ENCODE peak calls at places on chromosomes 12 and 14, in nine cellular contexts. B, N, F, L, M, V, A, D and T are unnamed samples.

GRCh38 chr12:95216704-95217376 is 427 bp downstream of the FGD6 start:
- DNase-seq in B (peak; percentile 26), N (no peak), F (peak; percentile 49), L (no peak), M (no peak), V (no peak), A (no peak), D (no peak), T (no peak)

GRCh38 chr14:61296707-61297502 is 15.8 kb upstream of the TMEM30B start:
- DNase-seq in B (no peak), N (no peak), F (peak; percentile 49), L (no peak), M (peak; percentile 27), V (peak; percentile 41), A (no peak), D (no peak), T (no peak)

GRCh38 chr14:89025581-89026236 is 201.3 kb downstream of the TTC8 start:
- DNase-seq in B (no peak), N (no peak), F (no peak), L (peak; percentile 83), M (no peak), V (no peak), A (no peak), D (no peak), T (peak; percentile 19)

GRCh38 chr12:65825323-65825572 is 965 bp downstream of the HMGA2 start:
- DNase-seq in B (no peak), N (no peak), F (no peak), L (no peak), M (no peak), V (no peak), A (no peak), D (no peak), T (no peak)

GRCh38 chr14:35420036-35420811 is 15.7 kb upstream of the NFKBIA start:
- DNase-seq in B (no peak), N (no peak), F (no peak), L (peak; percentile 67), M (no peak), V (no peak), A (no peak), D (no peak), T (no peak)

GRCh38 chr12:43315961-43316360 is 236.0 kb downstream of the ADAMTS20 start:
- DNase-seq in B (no peak), N (no peak), F (no peak), L (no peak), M (no peak), V (no peak), A (no peak), D (no peak), T (no peak)

GRCh38 chr12:15540469-15540872 is 218.2 kb downstream of the PTPRO start:
- DNase-seq in B (no peak), N (no peak), F (no peak), L (peak; percentile 83), M (peak; percentile 16), V (no peak), A (no peak), D (no peak), T (no peak)

GRCh38 chr12:115378296-115378695 is 694.3 kb upstream of the TBX3 start:
- DNase-seq in B (no peak), N (no peak), F (no peak), L (no peak), M (no peak), V (no peak), A (no peak), D (no peak), T (no peak)

GRCh38 chr12:8018666-8019581 is 13.6 kb upstream of the FOXJ2 start:
- DNase-seq in B (peak; percentile 36), N (no peak), F (no peak), L (no peak), M (no peak), V (no peak), A (no peak), D (no peak), T (no peak)

GRCh38 chr14:103875010-103875409 is 27.6 kb upstream of the PPP1R13B start:
- DNase-seq in B (no peak), N (no peak), F (no peak), L (no peak), M (no peak), V (no peak), A (no peak), D (no peak), T (no peak)

GRCh38 chr14:21796912-21797311 is 123.3 kb upstream of the OR4E1 start:
- DNase-seq in B (no peak), N (no peak), F (no peak), L (no peak), M (peak; percentile 7), V (no peak), A (no peak), D (no peak), T (no peak)

GRCh38 chr14:37585971-37586759 is 8.9 kb downstream of the FOXA1 start:
- DNase-seq in B (no peak), N (no peak), F (no peak), L (no peak), M (no peak), V (no peak), A (no peak), D (no peak), T (no peak)

GRCh38 chr12:12823308-12823707 is 10.2 kb downstream of the DDX47 start:
- DNase-seq in B (no peak), N (no peak), F (peak; percentile 70), L (no peak), M (peak; percentile 83), V (no peak), A (no peak), D (no peak), T (no peak)

DNA sequence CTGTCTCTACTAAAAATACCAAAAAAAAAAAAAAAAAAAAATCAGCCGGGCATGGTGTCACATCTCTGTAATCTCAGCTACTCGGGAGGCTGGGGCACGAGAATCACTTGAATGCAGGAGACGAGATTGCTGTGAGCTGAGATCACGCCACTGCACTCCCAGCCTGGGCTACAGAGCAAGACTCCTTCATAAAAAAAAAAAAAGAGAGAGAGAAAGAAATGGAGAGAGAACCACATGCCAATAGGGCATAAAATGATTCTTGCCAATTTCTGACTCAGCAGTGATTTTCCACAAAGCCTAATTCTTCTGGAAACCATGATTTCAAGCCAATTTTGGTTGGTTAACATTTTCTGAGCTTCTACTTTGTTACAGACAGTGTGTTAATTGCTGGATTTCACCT is 250.4 kb upstream of the SEL1L start:
- DNase-seq in B (no peak), N (no peak), F (no peak), L (no peak), M (no peak), V (no peak), A (no peak), D (no peak), T (no peak)
- TF ChIP-seq CTCF in B (no peak), N (no peak), F (no peak), L (no peak), M (no peak), V (no peak), A (no peak), D (no peak), T (no peak)

GRCh38 chr14:36524220-36524837 is 4.3 kb upstream of the NKX2-1 start:
- DNase-seq in B (no peak), N (no peak), F (no peak), L (no peak), M (no peak), V (no peak), A (no peak), D (no peak), T (no peak)
- TF ChIP-seq CTCF in B (no peak), N (no peak), F (no peak), L (no peak), M (no peak), V (no peak), A (no peak), D (no peak), T (no peak)

GRCh38 chr12:100720016-100720654 is 74.4 kb upstream of the ANO4 start:
- DNase-seq in B (peak; percentile 60), N (no peak), F (no peak), L (no peak), M (no peak), V (no peak), A (no peak), D (no peak), T (no peak)

GRCh38 chr12:100716949-100717732 is 77.4 kb upstream of the ANO4 start:
- DNase-seq in B (no peak), N (peak; percentile 11), F (no peak), L (no peak), M (no peak), V (no peak), A (no peak), D (no peak), T (no peak)

GRCh38 chr12:100716658-100716948 is 78.0 kb upstream of the ANO4 start:
- DNase-seq in B (no peak), N (no peak), F (peak; percentile 2), L (no peak), M (no peak), V (no peak), A (no peak), D (no peak), T (no peak)

GRCh38 chr12:100717733-100718067 is 76.9 kb upstream of the ANO4 start:
- DNase-seq in B (no peak), N (no peak), F (no peak), L (no peak), M (no peak), V (no peak), A (no peak), D (no peak), T (no peak)

DNA sequence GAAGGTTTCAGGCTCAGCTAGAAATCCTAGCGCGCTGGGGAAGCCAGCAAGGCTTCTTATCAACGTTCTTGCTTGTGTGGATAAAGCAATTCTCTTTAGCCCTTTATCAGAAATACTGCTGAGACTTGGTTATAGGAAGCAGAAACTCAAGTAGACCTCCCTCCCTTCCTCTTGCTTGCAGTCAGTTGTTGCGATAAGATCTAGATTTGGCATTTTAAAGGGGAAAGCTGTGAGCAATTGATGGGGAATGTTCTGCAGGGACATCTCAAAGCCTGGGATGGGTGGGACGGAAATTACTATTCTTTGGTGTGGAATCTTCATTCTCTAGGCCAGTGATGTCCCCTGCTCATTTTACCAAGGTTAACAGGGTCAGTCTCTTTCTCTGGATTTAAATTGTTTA is 76.4 kb upstream of the ANO4 start:
- DNase-seq in B (no peak), N (no peak), F (no peak), L (peak; percentile 31), M (no peak), V (no peak), A (no peak), D (no peak), T (no peak)
- TF ChIP-seq CTCF in B (no peak), N (no peak), F (no peak), L (no peak), M (no peak), V (no peak), A (no peak), D (no peak), T (no peak)

GRCh38 chr12:47942327-47943230 is 20.8 kb upstream of the TMEM106C start:
- DNase-seq in B (no peak), N (no peak), F (no peak), L (no peak), M (no peak), V (no peak), A (no peak), D (no peak), T (no peak)
- TF ChIP-seq CTCF in B (no peak), N (no peak), F (peak; percentile 21), L (peak; percentile 35), M (peak; percentile 52), V (peak; percentile 5), A (no peak), D (no peak), T (peak; percentile 29)

GRCh38 chr14:70888151-70888499 is 19.1 kb upstream of the PCNX1 start:
- DNase-seq in B (no peak), N (no peak), F (no peak), L (no peak), M (no peak), V (no peak), A (no peak), D (no peak), T (no peak)
- TF ChIP-seq CTCF in B (no peak), N (no peak), F (no peak), L (no peak), M (no peak), V (no peak), A (no peak), D (no peak), T (no peak)